ENCODE peak calls at places on chromosomes 4 and X, in five cellular contexts. E is A549, O is fibroblast of the conjunctiva, S is Right ventricle myocardium superior, X is ureter. F is an unnamed sample.

GRCh38 chrX:7925867-7926472 is 1.2 kb downstream of the PNPLA4 start:
- DNase-seq in E (peak), O (peak), S (peak), X (peak), F (no peak)

GRCh38 chr4:4387531-4388311 is 819 bp downstream of the NSG1 start:
- DNase-seq in E (no peak), O (no peak), S (no peak), X (no peak), F (no peak)

GRCh38 chr4:40731792-40732245 is 17.9 kb upstream of the NSUN7 start:
- DNase-seq in E (no peak), O (no peak), S (no peak), X (no peak), F (no peak)

GRCh38 chrX:22122510-22122909 is 90.4 kb downstream of the PHEX start:
- DNase-seq in E (no peak), O (peak), S (no peak), X (no peak), F (no peak)

GRCh38 chrX:47278684-47279083 is 45.9 kb downstream of the USP11 start:
- DNase-seq in E (peak), O (peak), S (no peak), X (no peak), F (no peak)

GRCh38 chr4:172819353-172819752 is 349.3 kb upstream of the GALNT7 start:
- DNase-seq in E (no peak), O (no peak), S (no peak), X (no peak), F (no peak)

GRCh38 chr4:17323619-17324400 is 188.1 kb downstream of the QDPR start:
- DNase-seq in E (no peak), O (no peak), S (no peak), X (no peak), F (no peak)

GRCh38 chr4:10239982-10240654 is 123.5 kb upstream of the WDR1 start:
- DNase-seq in E (no peak), O (no peak), S (no peak), X (peak), F (no peak)

GRCh38 chr4:27059446-27059845 is 198.8 kb downstream of the STIM2 start:
- DNase-seq in E (no peak), O (no peak), S (no peak), X (no peak), F (no peak)

GRCh38 chrX:71107762-71108360 is 1.3 kb upstream of the CXorf65 start:
- DNase-seq in E (no peak), O (no peak), S (no peak), X (no peak), F (no peak)

GRCh38 chr4:123304151-123305021 is 92.2 kb upstream of the SPRY1 start:
- DNase-seq in E (no peak), O (no peak), S (peak), X (no peak), F (no peak)

GRCh38 chr4:95155759-95156451 is 392.9 kb downstream of the UNC5C start:
- DNase-seq in E (peak), O (peak), S (no peak), X (no peak), F (no peak)

GRCh38 chr4:153612878-153613277 is 71.2 kb upstream of the TLR2 start:
- DNase-seq in E (no peak), O (no peak), S (no peak), X (no peak), F (no peak)

GRCh38 chr4:20532871-20533870 is 167.1 kb upstream of the PACRGL start:
- DNase-seq in E (no peak), O (no peak), S (no peak), X (no peak), F (peak)

GRCh38 chr4:6107114-6107791 is 89.0 kb upstream of the C4orf50 start:
- DNase-seq in E (no peak), O (no peak), S (no peak), X (no peak), F (no peak)

GRCh38 chrX:54066841-54067240 is 22.6 kb upstream of the PHF8 start:
- DNase-seq in E (no peak), O (no peak), S (no peak), X (no peak), F (no peak)

GRCh38 chr4:23235613-23236390 is 543.1 kb downstream of the GBA3 start:
- DNase-seq in E (no peak), O (no peak), S (no peak), X (no peak), F (no peak)

GRCh38 chr4:24770111-24770584 is 25.2 kb upstream of the SOD3 start:
- DNase-seq in E (peak), O (no peak), S (no peak), X (no peak), F (no peak)

GRCh38 chr4:73923631-73923937 is 54.4 kb downstream of the CXCL1 start:
- DNase-seq in E (no peak), O (no peak), S (no peak), X (no peak), F (no peak)

GRCh38 chrX:69070949-69071650 is 94.2 kb downstream of the PJA1 start:
- DNase-seq in E (no peak), O (no peak), S (peak), X (peak), F (no peak)

GRCh38 chr4:175330652-175331051 is 412.5 kb downstream of the ADAM29 start:
- DNase-seq in E (peak), O (peak), S (no peak), X (no peak), F (no peak)